ENCODE peak calls at places on chromosomes 3 and 15, in six cellular contexts. One of them, this sample, is unnamed.
A peak's percentile ranks its signal among the peaks of the same experiment; 100 is the strongest.

GRCh38 chr3:43998841-43999805 is 242.6 kb upstream of the TOPAZ1 start:
- DNase-seq in breast epithelium: no peak
- DNase-seq in stomach: no peak
- DNase-seq in body of pancreas: no peak
- DNase-seq in Peyer's patch: peak; percentile 53
- DNase-seq in A549: peak; percentile 86
- DNase-seq in this sample: peak; percentile 43

GRCh38 chr3:48306290-48306689 is 27.2 kb downstream of the SPINK8 start:
- DNase-seq in stomach: no peak
- DNase-seq in Peyer's patch: no peak
- DNase-seq in body of pancreas: no peak
- DNase-seq in A549: no peak
- DNase-seq in breast epithelium: no peak
- DNase-seq in this sample: no peak

GRCh38 chr3:127426444-127427168 is 138.8 kb upstream of the PRR20G start:
- DNase-seq in stomach: no peak
- DNase-seq in body of pancreas: no peak
- DNase-seq in Peyer's patch: no peak
- DNase-seq in A549: no peak
- DNase-seq in breast epithelium: no peak
- DNase-seq in this sample: no peak

GRCh38 chr15:70133296-70133695 is 35.6 kb upstream of the TLE3 start:
- DNase-seq in Peyer's patch: no peak
- DNase-seq in breast epithelium: no peak
- DNase-seq in stomach: peak; percentile 61
- DNase-seq in A549: no peak
- DNase-seq in body of pancreas: peak; percentile 63
- DNase-seq in this sample: no peak

GRCh38 chr3:185687479-185687878 is 101.4 kb downstream of the SENP2 start:
- DNase-seq in Peyer's patch: no peak
- DNase-seq in body of pancreas: no peak
- DNase-seq in stomach: no peak
- DNase-seq in A549: no peak
- DNase-seq in breast epithelium: no peak
- DNase-seq in this sample: no peak

GRCh38 chr3:94887056-94887455 is 824.2 kb downstream of the NSUN3 start:
- DNase-seq in breast epithelium: no peak
- DNase-seq in body of pancreas: no peak
- DNase-seq in Peyer's patch: no peak
- DNase-seq in stomach: no peak
- DNase-seq in A549: no peak
- DNase-seq in this sample: no peak

GRCh38 chr3:195717416-195717815 is 3.4 kb upstream of the MUC20 start:
- DNase-seq in breast epithelium: no peak
- DNase-seq in body of pancreas: no peak
- DNase-seq in stomach: no peak
- DNase-seq in A549: no peak
- DNase-seq in Peyer's patch: no peak
- DNase-seq in this sample: no peak

GRCh38 chr3:19901918-19902317 is 32.1 kb downstream of the EFHB start:
- DNase-seq in stomach: peak; percentile 31
- DNase-seq in A549: no peak
- DNase-seq in breast epithelium: no peak
- DNase-seq in body of pancreas: peak; percentile 41
- DNase-seq in Peyer's patch: no peak
- DNase-seq in this sample: peak; percentile 9

GRCh38 chr3:175193815-175194518 is 334.8 kb downstream of the NAALADL2 start:
- DNase-seq in body of pancreas: no peak
- DNase-seq in stomach: no peak
- DNase-seq in Peyer's patch: no peak
- DNase-seq in breast epithelium: no peak
- DNase-seq in A549: no peak
- DNase-seq in this sample: no peak

GRCh38 chr3:177057768-177058167 is 139.5 kb downstream of the TBL1XR1 start:
- DNase-seq in breast epithelium: no peak
- DNase-seq in body of pancreas: no peak
- DNase-seq in A549: no peak
- DNase-seq in Peyer's patch: no peak
- DNase-seq in stomach: no peak
- DNase-seq in this sample: no peak

GRCh38 chr3:136055491-136055890 is 90.0 kb downstream of the PPP2R3A start:
- DNase-seq in breast epithelium: no peak
- DNase-seq in stomach: no peak
- DNase-seq in body of pancreas: no peak
- DNase-seq in A549: no peak
- DNase-seq in Peyer's patch: no peak
- DNase-seq in this sample: no peak

GRCh38 chr15:92097473-92098178 is 244.1 kb downstream of the SLCO3A1 start:
- DNase-seq in A549: peak; percentile 52
- DNase-seq in breast epithelium: no peak
- DNase-seq in body of pancreas: peak; percentile 46
- DNase-seq in Peyer's patch: no peak
- DNase-seq in stomach: peak; percentile 50
- DNase-seq in this sample: peak; percentile 22

GRCh38 chr3:29267231-29267630 is 13.6 kb upstream of the RBMS3 start:
- DNase-seq in A549: no peak
- DNase-seq in body of pancreas: no peak
- DNase-seq in Peyer's patch: no peak
- DNase-seq in breast epithelium: no peak
- DNase-seq in stomach: no peak
- DNase-seq in this sample: no peak

DNA sequence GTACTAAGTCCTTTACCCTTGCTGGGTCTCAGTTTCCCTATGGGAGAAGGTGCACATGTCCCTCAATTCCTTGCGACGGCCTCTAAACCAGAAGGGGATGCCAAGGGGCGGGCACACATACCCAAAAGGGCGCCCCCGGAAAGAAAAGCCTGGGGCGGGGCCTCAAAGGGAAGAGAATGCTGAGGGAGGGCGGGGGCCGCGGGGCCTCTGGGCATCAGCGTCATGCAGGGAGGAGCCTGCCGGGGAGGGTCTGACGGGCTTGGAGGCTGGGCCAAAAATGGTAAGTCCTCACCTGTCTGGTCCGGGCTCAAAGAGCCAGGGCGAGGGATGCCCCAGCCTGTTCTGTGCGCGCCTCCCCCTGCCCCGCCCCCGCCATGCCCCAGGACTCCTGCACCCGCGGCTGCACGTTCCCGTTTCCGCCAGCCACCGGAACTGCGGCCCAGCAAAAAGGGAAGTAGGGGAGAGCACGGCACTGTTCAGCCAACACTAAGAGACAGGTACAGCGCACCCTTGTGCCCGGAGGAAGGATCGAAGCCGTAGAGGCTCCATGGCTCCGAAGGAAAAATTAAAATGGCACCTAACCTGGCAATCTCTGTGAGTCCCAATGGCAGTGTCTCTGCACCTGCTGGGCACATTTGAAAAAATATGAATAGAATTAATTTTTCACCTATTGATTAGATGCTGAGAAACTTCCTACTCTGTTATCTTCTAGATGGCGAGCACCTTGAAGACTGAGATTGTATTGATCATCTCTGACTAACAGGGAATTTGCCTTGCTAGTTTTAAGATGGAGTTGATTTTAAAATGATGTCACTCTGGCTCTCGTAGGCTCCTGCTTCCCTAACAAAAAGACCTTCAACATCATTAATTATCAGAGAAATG is at the start of gene DET1:
- DNase-seq in breast epithelium: peak; percentile 93
- DNase-seq in A549: peak; percentile 99
- DNase-seq in stomach: peak; percentile 95
- DNase-seq in Peyer's patch: peak; percentile 97
- DNase-seq in body of pancreas: peak; percentile 95
- DNase-seq in this sample: peak; percentile 95
- TF ChIP-seq POLR2A in breast epithelium: no peak
- TF ChIP-seq POLR2A in A549: peak; percentile 47
- TF ChIP-seq POLR2A in stomach: no peak
- TF ChIP-seq POLR2A in Peyer's patch: no peak
- TF ChIP-seq POLR2A in body of pancreas: no peak
- TF ChIP-seq POLR2A in this sample: no peak

DNA sequence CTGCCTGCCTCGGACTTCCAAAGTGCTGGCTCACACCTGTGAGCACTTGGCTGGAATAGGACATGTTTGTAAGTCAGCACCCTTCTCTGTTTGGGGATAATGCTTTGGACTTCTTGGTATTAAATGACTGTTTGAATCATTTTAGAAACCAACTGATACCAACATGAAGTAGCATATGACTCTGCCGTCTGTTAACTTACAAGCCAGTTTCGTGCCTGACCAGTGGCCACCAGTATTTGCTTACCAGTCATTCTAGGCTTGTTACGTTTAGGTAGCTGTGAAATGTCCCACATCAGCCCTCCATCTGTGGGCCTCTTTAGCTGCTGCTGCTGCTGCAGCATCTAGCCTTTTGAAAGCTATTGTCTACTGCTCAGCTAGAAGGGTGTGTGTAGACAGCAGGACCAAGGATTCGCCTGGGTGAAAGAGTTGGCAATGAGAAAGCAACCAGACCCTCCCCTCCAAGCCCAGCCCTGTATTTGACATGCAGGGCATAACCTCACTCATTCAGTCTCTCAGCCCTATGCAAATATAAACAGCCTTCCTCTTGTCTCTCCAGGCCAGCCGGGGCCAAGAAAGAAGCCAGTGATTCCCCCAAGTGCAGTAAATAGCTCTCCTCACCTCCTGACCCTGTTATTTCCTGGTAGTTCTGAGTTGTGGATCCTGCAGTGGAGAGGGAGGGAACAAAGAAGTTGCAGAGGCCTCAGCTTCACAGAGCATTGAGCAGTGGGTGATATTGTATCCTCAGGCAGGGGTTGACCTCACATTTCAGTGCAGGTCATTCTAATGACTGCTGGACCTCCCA is 51.0 kb downstream of the NKIRAS1 start:
- DNase-seq in A549: peak; percentile 52
- DNase-seq in stomach: no peak
- DNase-seq in body of pancreas: no peak
- DNase-seq in breast epithelium: no peak
- DNase-seq in Peyer's patch: no peak
- DNase-seq in this sample: no peak
- TF ChIP-seq POLR2A in A549: no peak
- TF ChIP-seq POLR2A in stomach: no peak
- TF ChIP-seq POLR2A in body of pancreas: no peak
- TF ChIP-seq POLR2A in breast epithelium: no peak
- TF ChIP-seq POLR2A in Peyer's patch: no peak
- TF ChIP-seq POLR2A in this sample: no peak

GRCh38 chr3:56926513-56927282 is 124.9 kb upstream of the ARHGEF3 start:
- DNase-seq in A549: no peak
- DNase-seq in stomach: no peak
- DNase-seq in breast epithelium: no peak
- DNase-seq in body of pancreas: no peak
- DNase-seq in Peyer's patch: no peak
- DNase-seq in this sample: no peak

GRCh38 chr3:56921573-56922571 is 120.1 kb upstream of the ARHGEF3 start:
- DNase-seq in breast epithelium: no peak
- DNase-seq in A549: no peak
- DNase-seq in stomach: no peak
- DNase-seq in body of pancreas: no peak
- DNase-seq in Peyer's patch: peak; percentile 53
- DNase-seq in this sample: no peak

GRCh38 chr3:56919797-56920195 is 118.0 kb upstream of the ARHGEF3 start:
- DNase-seq in stomach: no peak
- DNase-seq in A549: no peak
- DNase-seq in body of pancreas: no peak
- DNase-seq in breast epithelium: no peak
- DNase-seq in Peyer's patch: no peak
- DNase-seq in this sample: no peak

GRCh38 chr3:56919137-56919796 is 117.5 kb upstream of the ARHGEF3 start:
- DNase-seq in A549: no peak
- DNase-seq in breast epithelium: no peak
- DNase-seq in stomach: no peak
- DNase-seq in body of pancreas: no peak
- DNase-seq in Peyer's patch: no peak
- DNase-seq in this sample: no peak

DNA sequence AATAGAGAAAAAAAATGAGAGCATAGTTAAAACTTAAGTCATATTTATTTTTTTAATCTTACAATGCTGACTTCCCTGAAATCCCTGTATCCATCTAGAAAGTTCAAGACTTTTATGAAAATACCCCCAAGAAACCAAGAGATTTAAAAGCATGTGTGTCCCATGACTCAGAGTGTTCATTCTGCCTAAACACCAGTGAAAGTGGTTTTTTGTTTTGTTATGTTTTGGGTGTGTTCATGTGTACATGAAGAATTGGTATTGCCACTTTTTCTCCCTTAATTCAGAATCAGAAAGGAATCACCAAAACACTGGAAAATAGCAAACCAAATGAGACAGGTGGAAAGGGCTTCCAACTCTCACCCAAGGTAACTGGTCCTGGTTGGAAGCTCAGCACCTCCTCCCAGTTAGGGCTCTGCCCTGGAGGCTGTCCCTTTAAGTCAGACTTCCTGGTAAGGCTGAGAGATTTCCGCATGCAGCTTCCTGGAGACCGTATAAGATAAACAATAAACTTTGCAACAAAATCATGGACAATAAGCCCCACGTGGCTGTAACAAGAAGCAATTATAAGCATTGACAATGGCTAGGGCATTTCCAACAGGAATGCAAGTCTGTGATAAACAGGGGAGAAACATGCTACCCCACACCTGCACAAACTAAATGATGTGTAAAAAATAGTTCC is 121.9 kb upstream of the ARHGEF3 start:
- DNase-seq in stomach: peak; percentile 45
- DNase-seq in A549: peak; percentile 52
- DNase-seq in breast epithelium: peak; percentile 42
- DNase-seq in body of pancreas: peak; percentile 30
- DNase-seq in Peyer's patch: peak; percentile 61
- DNase-seq in this sample: no peak
- TF ChIP-seq POLR2A in stomach: no peak
- TF ChIP-seq POLR2A in A549: no peak
- TF ChIP-seq POLR2A in breast epithelium: no peak
- TF ChIP-seq POLR2A in body of pancreas: no peak
- TF ChIP-seq POLR2A in Peyer's patch: no peak
- TF ChIP-seq POLR2A in this sample: no peak

DNA sequence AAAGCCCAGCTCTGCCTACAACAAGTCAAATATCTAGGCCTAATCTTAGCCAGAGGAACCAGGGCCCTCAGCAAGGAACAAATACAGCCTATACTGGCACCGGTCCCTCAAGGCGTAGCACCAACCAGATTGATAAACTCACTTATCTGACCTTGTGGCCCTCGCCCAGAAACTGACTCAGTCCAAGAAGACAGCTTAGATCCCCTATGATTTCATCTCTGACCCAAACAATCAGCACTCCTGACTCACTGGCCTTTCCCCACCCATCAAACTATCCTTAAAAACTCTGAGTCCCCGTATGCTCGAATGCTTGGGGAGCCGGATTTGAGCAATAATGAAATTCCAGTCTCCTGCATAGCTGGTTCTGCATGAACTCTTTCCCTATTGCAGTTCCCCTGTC is 1.7 kb upstream of the SORD start:
- DNase-seq in Peyer's patch: no peak
- DNase-seq in breast epithelium: no peak
- DNase-seq in body of pancreas: no peak
- DNase-seq in stomach: peak; percentile 77
- DNase-seq in A549: no peak
- DNase-seq in this sample: peak; percentile 58
- TF ChIP-seq POLR2A in Peyer's patch: no peak
- TF ChIP-seq POLR2A in breast epithelium: no peak
- TF ChIP-seq POLR2A in body of pancreas: no peak
- TF ChIP-seq POLR2A in stomach: no peak
- TF ChIP-seq POLR2A in A549: no peak
- TF ChIP-seq POLR2A in this sample: no peak

GRCh38 chr3:193842029-193842782 is 249.2 kb downstream of the OPA1 start:
- DNase-seq in Peyer's patch: peak; percentile 62
- DNase-seq in body of pancreas: peak; percentile 42
- DNase-seq in stomach: peak; percentile 64
- DNase-seq in breast epithelium: no peak
- DNase-seq in A549: no peak
- DNase-seq in this sample: peak; percentile 33
- TF ChIP-seq POLR2A in Peyer's patch: no peak
- TF ChIP-seq POLR2A in body of pancreas: no peak
- TF ChIP-seq POLR2A in stomach: no peak
- TF ChIP-seq POLR2A in breast epithelium: no peak
- TF ChIP-seq POLR2A in A549: no peak
- TF ChIP-seq POLR2A in this sample: no peak

This sample was measured in erythroblast.